ENCODE peak calls at places on chromosome 18, in six cellular contexts. Q is NCI-H460, J is hypothalamus, R is endodermal cell, F is Right ventricle myocardium superior, N is astrocyte of the spinal cord. O is an unnamed sample.

GRCh38 chr18:9673296-9674251 is 34.5 kb upstream of the RAB31 start:
- DNase-seq in Q (peak), J (no peak), R (peak), F (no peak), N (peak), O (peak)

GRCh38 chr18:45688834-45689233 is 35.1 kb upstream of the SLC14A1 start:
- DNase-seq in Q (no peak), J (no peak), R (no peak), F (no peak), N (no peak), O (no peak)

GRCh38 chr18:13756671-13757070 is 30.2 kb downstream of the RNMT start:
- DNase-seq in Q (no peak), J (no peak), R (no peak), F (no peak), N (no peak), O (no peak)

GRCh38 chr18:37364237-37364636 is 201.4 kb downstream of the CELF4 start:
- DNase-seq in Q (no peak), J (no peak), R (no peak), F (peak), N (no peak), O (no peak)

GRCh38 chr18:12422936-12423335 is 15.2 kb downstream of the PRELID3A start:
- DNase-seq in Q (no peak), J (no peak), R (peak), F (no peak), N (no peak), O (no peak)

GRCh38 chr18:54931152-54931551 is 28.1 kb downstream of the CCDC68 start:
- DNase-seq in Q (no peak), J (no peak), R (no peak), F (no peak), N (no peak), O (no peak)

GRCh38 chr18:13791181-13791580 is 32.8 kb upstream of the MC5R start:
- DNase-seq in Q (peak), J (no peak), R (no peak), F (no peak), N (no peak), O (peak)

GRCh38 chr18:57436193-57436964 is 1.2 kb downstream of the ONECUT2 start:
- DNase-seq in Q (no peak), J (no peak), R (peak), F (no peak), N (no peak), O (no peak)

GRCh38 chr18:13797157-13797611 is 26.8 kb upstream of the MC5R start:
- DNase-seq in Q (no peak), J (no peak), R (no peak), F (no peak), N (peak), O (peak)

GRCh38 chr18:25853716-25854465 is 236.5 kb downstream of the SS18 start:
- DNase-seq in Q (no peak), J (no peak), R (no peak), F (no peak), N (no peak), O (peak)

GRCh38 chr18:36672437-36673344 is 156.1 kb downstream of the TPGS2 start:
- DNase-seq in Q (peak), J (no peak), R (no peak), F (no peak), N (peak), O (peak)

GRCh38 chr18:51516478-51517038 is 319.1 kb upstream of the MEX3C start:
- DNase-seq in Q (no peak), J (no peak), R (no peak), F (no peak), N (no peak), O (no peak)

GRCh38 chr18:70709720-70710119 is 420.9 kb downstream of the SOCS6 start:
- DNase-seq in Q (no peak), J (no peak), R (no peak), F (no peak), N (no peak), O (no peak)

GRCh38 chr18:12307871-12308385 is at the start of gene TUBB6:
- DNase-seq in Q (peak), J (no peak), R (peak), F (peak), N (peak), O (peak)

GRCh38 chr18:77300579-77300978 is 50.9 kb downstream of the GALR1 start:
- DNase-seq in Q (no peak), J (no peak), R (no peak), F (no peak), N (no peak), O (no peak)

GRCh38 chr18:23648456-23648855 is 14.3 kb downstream of the ANKRD29 start:
- DNase-seq in Q (no peak), J (no peak), R (no peak), F (no peak), N (no peak), O (no peak)

GRCh38 chr18:13180614-13181375 is 37.8 kb upstream of the LDLRAD4 start:
- DNase-seq in Q (no peak), J (no peak), R (no peak), F (no peak), N (no peak), O (no peak)

GRCh38 chr18:3916082-3916481 is 466.1 kb downstream of the TGIF1 start:
- DNase-seq in Q (no peak), J (no peak), R (no peak), F (no peak), N (no peak), O (no peak)

GRCh38 chr18:29430416-29430815 is 1253.5 kb upstream of the CDH2 start:
- DNase-seq in Q (no peak), J (no peak), R (no peak), F (no peak), N (no peak), O (peak)

GRCh38 chr18:34031810-34032209 is 192.9 kb downstream of the NOL4 start:
- DNase-seq in Q (no peak), J (no peak), R (peak), F (no peak), N (no peak), O (peak)

GRCh38 chr18:57372444-57372843 is 20.1 kb downstream of the ST8SIA3 start:
- DNase-seq in Q (no peak), J (no peak), R (no peak), F (no peak), N (no peak), O (no peak)

GRCh38 chr18:57559311-57559710 is 27.2 kb downstream of the FECH start:
- DNase-seq in Q (no peak), J (no peak), R (no peak), F (no peak), N (no peak), O (no peak)

GRCh38 chr18:39571511-39571910 is 2005.9 kb upstream of the CELF4 start:
- DNase-seq in Q (peak), J (no peak), R (peak), F (no peak), N (peak), O (peak)

GRCh38 chr18:66724664-66725356 is 120.9 kb upstream of the CDH19 start:
- DNase-seq in Q (no peak), J (no peak), R (no peak), F (no peak), N (no peak), O (peak)

GRCh38 chr18:12911025-12911927 is 27.2 kb upstream of the PTPN2 start:
- DNase-seq in Q (no peak), J (no peak), R (peak), F (no peak), N (peak), O (peak)

GRCh38 chr18:59448546-59448945 is 89.5 kb upstream of the LMAN1 start:
- DNase-seq in Q (no peak), J (no peak), R (no peak), F (no peak), N (no peak), O (peak)

O was measured in fibroblast of pulmonary artery.